ENCODE peak calls at places on chromosomes 6 and 20, in nine cellular contexts. One of them, this sample, is unnamed.

GRCh38 chr6:112743343-112743742 is 396.2 kb downstream of the RFPL4B start:
- DNase-seq in stomach: no peak
- DNase-seq in colonic mucosa: no peak
- DNase-seq in body of pancreas: no peak
- DNase-seq in mesenchymal stem cell: no peak
- DNase-seq in GM12865: no peak
- DNase-seq in spleen: no peak
- DNase-seq in upper lobe of right lung: no peak
- DNase-seq in pancreas: no peak
- DNase-seq in this sample: no peak

GRCh38 chr6:55276745-55277627 is 50.3 kb upstream of the GFRAL start:
- DNase-seq in stomach: no peak
- DNase-seq in upper lobe of right lung: no peak
- DNase-seq in mesenchymal stem cell: peak
- DNase-seq in body of pancreas: peak
- DNase-seq in colonic mucosa: peak
- DNase-seq in GM12865: peak
- DNase-seq in pancreas: no peak
- DNase-seq in spleen: no peak
- DNase-seq in this sample: no peak

GRCh38 chr6:100246206-100246605 is 218.5 kb downstream of the SIM1 start:
- DNase-seq in mesenchymal stem cell: peak
- DNase-seq in spleen: no peak
- DNase-seq in upper lobe of right lung: no peak
- DNase-seq in pancreas: no peak
- DNase-seq in GM12865: no peak
- DNase-seq in colonic mucosa: no peak
- DNase-seq in stomach: no peak
- DNase-seq in body of pancreas: no peak
- DNase-seq in this sample: no peak

GRCh38 chr6:157289764-157290163 is 33.6 kb downstream of the TMEM242 start:
- DNase-seq in upper lobe of right lung: no peak
- DNase-seq in body of pancreas: no peak
- DNase-seq in stomach: no peak
- DNase-seq in pancreas: no peak
- DNase-seq in mesenchymal stem cell: no peak
- DNase-seq in GM12865: no peak
- DNase-seq in spleen: no peak
- DNase-seq in colonic mucosa: no peak
- DNase-seq in this sample: no peak

GRCh38 chr6:163014736-163015135 is 287.0 kb downstream of the PACRG start:
- DNase-seq in stomach: no peak
- DNase-seq in spleen: no peak
- DNase-seq in body of pancreas: no peak
- DNase-seq in pancreas: no peak
- DNase-seq in colonic mucosa: no peak
- DNase-seq in upper lobe of right lung: no peak
- DNase-seq in mesenchymal stem cell: no peak
- DNase-seq in GM12865: no peak
- DNase-seq in this sample: no peak

GRCh38 chr6:155278319-155279049 is 14.7 kb downstream of the CLDN20 start:
- DNase-seq in body of pancreas: no peak
- DNase-seq in stomach: no peak
- DNase-seq in mesenchymal stem cell: no peak
- DNase-seq in colonic mucosa: no peak
- DNase-seq in upper lobe of right lung: no peak
- DNase-seq in pancreas: no peak
- DNase-seq in GM12865: no peak
- DNase-seq in spleen: no peak
- DNase-seq in this sample: no peak

GRCh38 chr6:106885659-106886058 is 88.9 kb downstream of the CD24 start:
- DNase-seq in spleen: no peak
- DNase-seq in mesenchymal stem cell: no peak
- DNase-seq in upper lobe of right lung: no peak
- DNase-seq in pancreas: no peak
- DNase-seq in stomach: no peak
- DNase-seq in colonic mucosa: no peak
- DNase-seq in body of pancreas: no peak
- DNase-seq in GM12865: no peak
- DNase-seq in this sample: no peak

GRCh38 chr20:57251949-57252348 is 14.5 kb downstream of the BMP7 start:
- DNase-seq in spleen: no peak
- DNase-seq in stomach: no peak
- DNase-seq in body of pancreas: no peak
- DNase-seq in GM12865: no peak
- DNase-seq in pancreas: no peak
- DNase-seq in colonic mucosa: no peak
- DNase-seq in upper lobe of right lung: no peak
- DNase-seq in mesenchymal stem cell: no peak
- DNase-seq in this sample: no peak

GRCh38 chr6:75266716-75267291 is 17.8 kb downstream of the TMEM30A start:
- DNase-seq in colonic mucosa: no peak
- DNase-seq in body of pancreas: no peak
- DNase-seq in GM12865: peak
- DNase-seq in stomach: no peak
- DNase-seq in spleen: no peak
- DNase-seq in mesenchymal stem cell: peak
- DNase-seq in upper lobe of right lung: no peak
- DNase-seq in pancreas: no peak
- DNase-seq in this sample: peak

DNA sequence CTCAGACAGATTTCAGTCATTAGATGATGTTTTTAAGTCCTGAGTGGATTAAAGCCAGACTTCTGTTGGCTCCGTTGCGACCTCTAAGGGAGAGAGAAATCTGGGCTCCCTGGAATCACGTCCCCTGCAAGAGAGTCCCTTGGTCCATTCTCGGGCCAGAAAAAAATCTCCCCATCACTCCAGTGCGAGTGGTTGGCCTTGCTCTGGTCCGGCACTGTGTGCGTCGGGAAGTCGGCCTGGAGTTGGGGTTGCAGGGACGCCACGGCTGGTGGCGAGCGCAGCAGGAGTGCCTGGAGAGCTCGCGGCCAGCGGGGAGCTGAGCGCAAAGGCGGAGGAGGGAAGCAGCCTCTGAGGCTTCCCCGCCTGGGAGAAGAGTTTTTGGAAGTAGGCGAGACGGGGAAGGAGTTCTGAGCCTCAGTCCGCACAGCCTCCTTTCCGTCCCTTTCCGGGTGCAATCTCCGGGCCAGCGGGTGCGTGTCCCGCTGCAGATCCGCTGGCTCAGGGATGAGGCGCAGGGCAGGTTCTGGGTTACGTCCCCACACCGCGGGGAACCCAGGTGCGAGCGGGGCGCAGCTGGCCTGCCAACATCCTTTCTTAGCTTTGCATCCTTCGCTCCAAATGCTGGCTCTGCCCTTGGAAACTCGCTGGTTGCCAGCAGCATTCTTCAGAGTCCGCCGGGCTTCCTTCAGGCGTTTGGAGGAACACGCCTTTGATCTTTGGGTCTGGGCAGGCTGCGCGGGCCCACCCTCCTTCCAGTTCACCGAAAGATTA is 6.8 kb downstream of the TCF21 start:
- DNase-seq in pancreas: no peak
- DNase-seq in stomach: no peak
- DNase-seq in GM12865: no peak
- DNase-seq in body of pancreas: no peak
- DNase-seq in mesenchymal stem cell: peak
- DNase-seq in spleen: no peak
- DNase-seq in upper lobe of right lung: no peak
- DNase-seq in colonic mucosa: no peak
- DNase-seq in this sample: no peak
- H3K4me3 ChIP-seq in pancreas: no peak
- H3K4me3 ChIP-seq in stomach: peak
- H3K4me3 ChIP-seq in GM12865: no peak
- H3K4me3 ChIP-seq in body of pancreas: no peak
- H3K4me3 ChIP-seq in mesenchymal stem cell: peak
- H3K4me3 ChIP-seq in spleen: no peak
- H3K4me3 ChIP-seq in upper lobe of right lung: peak
- H3K4me3 ChIP-seq in colonic mucosa: no peak
- H3K4me3 ChIP-seq in this sample: no peak

GRCh38 chr6:168439791-168440491 is 1.0 kb upstream of the SMOC2 start:
- DNase-seq in colonic mucosa: no peak
- DNase-seq in pancreas: no peak
- DNase-seq in GM12865: no peak
- DNase-seq in spleen: no peak
- DNase-seq in body of pancreas: no peak
- DNase-seq in mesenchymal stem cell: no peak
- DNase-seq in stomach: no peak
- DNase-seq in upper lobe of right lung: no peak
- DNase-seq in this sample: no peak

GRCh38 chr6:168441434-168442391 is 729 bp downstream of the SMOC2 start:
- DNase-seq in mesenchymal stem cell: no peak
- DNase-seq in pancreas: no peak
- DNase-seq in colonic mucosa: no peak
- DNase-seq in stomach: no peak
- DNase-seq in GM12865: no peak
- DNase-seq in upper lobe of right lung: no peak
- DNase-seq in body of pancreas: no peak
- DNase-seq in spleen: no peak
- DNase-seq in this sample: no peak

GRCh38 chr6:168437751-168438150 is 3.2 kb upstream of the SMOC2 start:
- DNase-seq in upper lobe of right lung: no peak
- DNase-seq in pancreas: no peak
- DNase-seq in colonic mucosa: no peak
- DNase-seq in spleen: no peak
- DNase-seq in mesenchymal stem cell: no peak
- DNase-seq in stomach: no peak
- DNase-seq in body of pancreas: no peak
- DNase-seq in GM12865: no peak
- DNase-seq in this sample: no peak

GRCh38 chr6:168442646-168443045 is 1.7 kb downstream of the SMOC2 start:
- DNase-seq in mesenchymal stem cell: no peak
- DNase-seq in GM12865: no peak
- DNase-seq in upper lobe of right lung: no peak
- DNase-seq in stomach: no peak
- DNase-seq in spleen: no peak
- DNase-seq in pancreas: no peak
- DNase-seq in colonic mucosa: no peak
- DNase-seq in body of pancreas: no peak
- DNase-seq in this sample: no peak

GRCh38 chr6:168440520-168441433 is at the start of gene SMOC2:
- DNase-seq in body of pancreas: no peak
- DNase-seq in pancreas: peak
- DNase-seq in GM12865: no peak
- DNase-seq in spleen: no peak
- DNase-seq in upper lobe of right lung: no peak
- DNase-seq in colonic mucosa: peak
- DNase-seq in mesenchymal stem cell: no peak
- DNase-seq in stomach: no peak
- DNase-seq in this sample: no peak
- H3K4me3 ChIP-seq in body of pancreas: no peak
- H3K4me3 ChIP-seq in pancreas: peak
- H3K4me3 ChIP-seq in GM12865: no peak
- H3K4me3 ChIP-seq in spleen: peak
- H3K4me3 ChIP-seq in upper lobe of right lung: peak
- H3K4me3 ChIP-seq in colonic mucosa: peak
- H3K4me3 ChIP-seq in mesenchymal stem cell: peak
- H3K4me3 ChIP-seq in stomach: peak
- H3K4me3 ChIP-seq in this sample: no peak

GRCh38 chr20:45813489-45813888 is 1.0 kb downstream of the UBE2C start:
- DNase-seq in pancreas: no peak
- DNase-seq in upper lobe of right lung: no peak
- DNase-seq in spleen: no peak
- DNase-seq in mesenchymal stem cell: no peak
- DNase-seq in colonic mucosa: no peak
- DNase-seq in stomach: no peak
- DNase-seq in GM12865: no peak
- DNase-seq in body of pancreas: no peak
- DNase-seq in this sample: no peak

GRCh38 chr20:45813006-45813340 is 529 bp downstream of the UBE2C start:
- DNase-seq in stomach: no peak
- DNase-seq in upper lobe of right lung: no peak
- DNase-seq in GM12865: no peak
- DNase-seq in colonic mucosa: no peak
- DNase-seq in spleen: no peak
- DNase-seq in mesenchymal stem cell: no peak
- DNase-seq in body of pancreas: no peak
- DNase-seq in pancreas: no peak
- DNase-seq in this sample: no peak

GRCh38 chr20:45812157-45813005 is at the start of gene UBE2C:
- DNase-seq in spleen: peak
- DNase-seq in upper lobe of right lung: peak
- DNase-seq in pancreas: peak
- DNase-seq in colonic mucosa: peak
- DNase-seq in mesenchymal stem cell: peak
- DNase-seq in GM12865: peak
- DNase-seq in body of pancreas: peak
- DNase-seq in stomach: peak
- DNase-seq in this sample: peak

GRCh38 chr20:45816951-45817651 is 4.7 kb downstream of the UBE2C start:
- DNase-seq in mesenchymal stem cell: no peak
- DNase-seq in spleen: no peak
- DNase-seq in upper lobe of right lung: no peak
- DNase-seq in body of pancreas: no peak
- DNase-seq in stomach: no peak
- DNase-seq in GM12865: no peak
- DNase-seq in pancreas: no peak
- DNase-seq in colonic mucosa: no peak
- DNase-seq in this sample: no peak

DNA sequence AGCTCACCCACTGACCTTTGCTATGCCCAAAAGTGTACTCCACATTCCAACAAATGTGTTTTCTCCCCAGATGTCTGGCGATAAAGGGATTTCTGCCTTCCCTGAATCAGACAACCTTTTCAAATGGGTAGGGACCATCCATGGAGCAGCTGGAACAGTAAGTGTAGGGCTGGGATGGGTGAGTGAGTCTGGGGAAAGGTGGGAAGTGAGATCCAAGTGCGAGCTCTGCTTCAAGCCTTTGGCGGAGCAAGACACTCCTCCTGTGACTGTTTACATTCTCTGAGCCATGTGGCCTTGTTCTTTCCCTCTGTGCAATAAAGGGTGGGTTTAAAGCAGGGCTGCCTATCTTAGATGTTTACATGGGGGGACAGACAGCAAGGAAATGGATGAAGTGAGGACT is 1.9 kb downstream of the UBE2C start:
- DNase-seq in body of pancreas: no peak
- DNase-seq in stomach: no peak
- DNase-seq in upper lobe of right lung: no peak
- DNase-seq in mesenchymal stem cell: no peak
- DNase-seq in spleen: no peak
- DNase-seq in GM12865: no peak
- DNase-seq in colonic mucosa: no peak
- DNase-seq in pancreas: no peak
- DNase-seq in this sample: no peak
- H3K4me3 ChIP-seq in body of pancreas: no peak
- H3K4me3 ChIP-seq in stomach: no peak
- H3K4me3 ChIP-seq in upper lobe of right lung: no peak
- H3K4me3 ChIP-seq in mesenchymal stem cell: no peak
- H3K4me3 ChIP-seq in spleen: no peak
- H3K4me3 ChIP-seq in GM12865: peak
- H3K4me3 ChIP-seq in colonic mucosa: no peak
- H3K4me3 ChIP-seq in pancreas: no peak
- H3K4me3 ChIP-seq in this sample: no peak

DNA sequence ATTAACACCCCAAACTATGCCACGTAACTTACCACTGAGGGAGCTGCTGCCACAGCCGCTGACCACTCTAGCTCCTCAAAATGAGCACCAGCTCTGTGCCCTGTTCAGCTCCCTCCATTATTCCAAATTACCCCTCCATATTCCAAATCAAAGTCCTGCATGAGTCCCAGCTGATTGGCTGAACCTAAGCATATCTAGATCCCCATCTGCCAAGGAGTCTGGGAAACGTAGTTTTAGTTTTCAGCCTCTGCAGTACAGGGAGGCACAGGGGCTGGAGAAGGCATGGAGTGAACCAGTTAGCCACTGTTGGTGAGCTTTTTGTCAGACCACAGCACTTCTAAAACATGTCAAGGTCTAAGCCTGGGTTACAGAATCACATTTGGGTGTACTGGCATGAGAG is 15.9 kb downstream of the UNC5CL start:
- DNase-seq in mesenchymal stem cell: no peak
- DNase-seq in spleen: no peak
- DNase-seq in pancreas: no peak
- DNase-seq in upper lobe of right lung: no peak
- DNase-seq in colonic mucosa: no peak
- DNase-seq in GM12865: no peak
- DNase-seq in body of pancreas: no peak
- DNase-seq in stomach: no peak
- DNase-seq in this sample: no peak
- H3K4me3 ChIP-seq in mesenchymal stem cell: no peak
- H3K4me3 ChIP-seq in spleen: no peak
- H3K4me3 ChIP-seq in pancreas: no peak
- H3K4me3 ChIP-seq in upper lobe of right lung: no peak
- H3K4me3 ChIP-seq in colonic mucosa: no peak
- H3K4me3 ChIP-seq in GM12865: no peak
- H3K4me3 ChIP-seq in body of pancreas: no peak
- H3K4me3 ChIP-seq in stomach: no peak
- H3K4me3 ChIP-seq in this sample: no peak